ENCODE peak calls at places on chromosomes 11 and 22, in five cellular contexts. One of them, this sample, is unnamed.

GRCh38 chr11:33435201-33435600 is 178.0 kb downstream of the HIPK3 start:
- DNase-seq in stomach: no peak
- DNase-seq in AG09309: no peak
- DNase-seq in neural crest cell: no peak
- DNase-seq in dorsolateral prefrontal cortex: no peak
- DNase-seq in this sample: no peak

GRCh38 chr11:111367411-111368284 is 11.4 kb downstream of the POU2AF1 start:
- DNase-seq in neural crest cell: no peak
- DNase-seq in stomach: no peak
- DNase-seq in AG09309: no peak
- DNase-seq in dorsolateral prefrontal cortex: no peak
- DNase-seq in this sample: no peak

GRCh38 chr11:68839054-68839865 is 2.5 kb downstream of the CPT1A start:
- DNase-seq in neural crest cell: peak
- DNase-seq in AG09309: peak
- DNase-seq in dorsolateral prefrontal cortex: peak
- DNase-seq in stomach: peak
- DNase-seq in this sample: peak

GRCh38 chr11:59510917-59511589 is at the start of gene OR4D9:
- DNase-seq in stomach: no peak
- DNase-seq in AG09309: no peak
- DNase-seq in neural crest cell: no peak
- DNase-seq in dorsolateral prefrontal cortex: no peak
- DNase-seq in this sample: no peak

GRCh38 chr11:74691755-74692154 is 39.5 kb downstream of the CHRDL2 start:
- DNase-seq in dorsolateral prefrontal cortex: no peak
- DNase-seq in AG09309: no peak
- DNase-seq in stomach: no peak
- DNase-seq in neural crest cell: no peak
- DNase-seq in this sample: no peak

GRCh38 chr22:33401291-33401690 is 343.1 kb upstream of the SYN3 start:
- DNase-seq in dorsolateral prefrontal cortex: no peak
- DNase-seq in AG09309: no peak
- DNase-seq in stomach: no peak
- DNase-seq in neural crest cell: no peak
- DNase-seq in this sample: no peak

GRCh38 chr22:27997538-27997937 is 78.5 kb upstream of the PITPNB start:
- DNase-seq in dorsolateral prefrontal cortex: no peak
- DNase-seq in AG09309: no peak
- DNase-seq in stomach: no peak
- DNase-seq in neural crest cell: no peak
- DNase-seq in this sample: no peak

GRCh38 chr22:27372364-27372763 is 429.2 kb downstream of the MN1 start:
- DNase-seq in AG09309: no peak
- DNase-seq in neural crest cell: no peak
- DNase-seq in dorsolateral prefrontal cortex: no peak
- DNase-seq in stomach: no peak
- DNase-seq in this sample: peak

GRCh38 chr22:46100401-46101105 is 49.8 kb upstream of the PPARA start:
- DNase-seq in neural crest cell: no peak
- DNase-seq in stomach: no peak
- DNase-seq in AG09309: no peak
- DNase-seq in dorsolateral prefrontal cortex: no peak
- DNase-seq in this sample: no peak

GRCh38 chr22:21719024-21719423 is 16.6 kb downstream of the YPEL1 start:
- DNase-seq in AG09309: no peak
- DNase-seq in neural crest cell: no peak
- DNase-seq in dorsolateral prefrontal cortex: no peak
- DNase-seq in stomach: no peak
- DNase-seq in this sample: no peak

GRCh38 chr11:2440646-2441045 is 3.7 kb downstream of the TRPM5 start:
- DNase-seq in stomach: no peak
- DNase-seq in neural crest cell: no peak
- DNase-seq in AG09309: no peak
- DNase-seq in dorsolateral prefrontal cortex: peak
- DNase-seq in this sample: no peak

GRCh38 chr11:62885137-62885536 is 4.4 kb downstream of the SLC3A2 start:
- DNase-seq in AG09309: no peak
- DNase-seq in dorsolateral prefrontal cortex: no peak
- DNase-seq in neural crest cell: no peak
- DNase-seq in stomach: no peak
- DNase-seq in this sample: no peak

GRCh38 chr11:488579-488978 is 18.5 kb downstream of the RNH1 start:
- DNase-seq in stomach: no peak
- DNase-seq in AG09309: no peak
- DNase-seq in neural crest cell: no peak
- DNase-seq in dorsolateral prefrontal cortex: no peak
- DNase-seq in this sample: no peak

GRCh38 chr22:45305456-45306065 is 4.2 kb upstream of the FAM118A start:
- DNase-seq in AG09309: no peak
- DNase-seq in stomach: no peak
- DNase-seq in neural crest cell: no peak
- DNase-seq in dorsolateral prefrontal cortex: no peak
- DNase-seq in this sample: no peak

GRCh38 chr22:47006433-47006832 is 244.0 kb downstream of the TBC1D22A start:
- DNase-seq in stomach: no peak
- DNase-seq in neural crest cell: no peak
- DNase-seq in dorsolateral prefrontal cortex: no peak
- DNase-seq in AG09309: no peak
- DNase-seq in this sample: no peak

GRCh38 chr11:113884361-113884836 is 9.0 kb upstream of the USP28 start:
- DNase-seq in stomach: no peak
- DNase-seq in neural crest cell: no peak
- DNase-seq in dorsolateral prefrontal cortex: no peak
- DNase-seq in AG09309: no peak
- DNase-seq in this sample: no peak

GRCh38 chr11:103637250-103637649 is 399.2 kb upstream of the DDI1 start:
- DNase-seq in stomach: no peak
- DNase-seq in neural crest cell: no peak
- DNase-seq in dorsolateral prefrontal cortex: no peak
- DNase-seq in AG09309: no peak
- DNase-seq in this sample: no peak

GRCh38 chr11:11973866-11974265 is 34.6 kb downstream of the DKK3 start:
- DNase-seq in dorsolateral prefrontal cortex: no peak
- DNase-seq in AG09309: no peak
- DNase-seq in neural crest cell: no peak
- DNase-seq in stomach: peak
- DNase-seq in this sample: peak

GRCh38 chr22:19578180-19579004 is 54.2 kb upstream of the CLDN5 start:
- DNase-seq in AG09309: no peak
- DNase-seq in stomach: no peak
- DNase-seq in neural crest cell: no peak
- DNase-seq in dorsolateral prefrontal cortex: no peak
- DNase-seq in this sample: no peak

GRCh38 chr11:12029738-12030363 is 21.4 kb upstream of the DKK3 start:
- DNase-seq in stomach: no peak
- DNase-seq in dorsolateral prefrontal cortex: no peak
- DNase-seq in AG09309: no peak
- DNase-seq in neural crest cell: no peak
- DNase-seq in this sample: no peak

GRCh38 chr22:19731736-19732135 is 8.4 kb downstream of the GP1BB start:
- DNase-seq in AG09309: no peak
- DNase-seq in neural crest cell: no peak
- DNase-seq in stomach: no peak
- DNase-seq in dorsolateral prefrontal cortex: no peak
- DNase-seq in this sample: no peak

GRCh38 chr22:23066200-23067022 is 3.9 kb upstream of the GNAZ start:
- DNase-seq in AG09309: no peak
- DNase-seq in dorsolateral prefrontal cortex: peak
- DNase-seq in neural crest cell: no peak
- DNase-seq in stomach: peak
- DNase-seq in this sample: peak

GRCh38 chr11:64226507-64227051 is 505 bp downstream of the NUDT22 start:
- DNase-seq in AG09309: no peak
- DNase-seq in dorsolateral prefrontal cortex: peak
- DNase-seq in stomach: peak
- DNase-seq in neural crest cell: no peak
- DNase-seq in this sample: no peak

GRCh38 chr11:48005878-48006277 is 25.5 kb downstream of the PTPRJ start:
- DNase-seq in dorsolateral prefrontal cortex: no peak
- DNase-seq in stomach: no peak
- DNase-seq in neural crest cell: peak
- DNase-seq in AG09309: no peak
- DNase-seq in this sample: no peak

DNA sequence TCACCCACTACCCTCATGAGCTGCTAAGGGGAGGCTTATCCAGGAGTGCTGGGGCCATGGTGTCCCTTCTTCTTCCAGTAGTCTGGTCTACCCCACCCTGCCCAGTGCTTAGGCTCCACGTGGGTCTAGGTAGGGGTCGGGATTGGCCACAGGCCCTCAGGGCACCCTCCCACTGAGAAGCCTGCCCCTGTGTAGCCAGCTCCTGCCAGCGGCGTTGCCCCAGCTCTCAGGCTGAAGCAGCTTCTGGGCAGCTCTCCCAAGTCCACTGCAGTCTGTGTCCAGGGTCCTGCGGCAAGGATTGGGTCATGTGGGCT is 24.0 kb upstream of the RIC3 start:
- DNase-seq in dorsolateral prefrontal cortex: no peak
- DNase-seq in neural crest cell: no peak
- DNase-seq in stomach: no peak
- DNase-seq in AG09309: no peak
- DNase-seq in this sample: no peak
- TF ChIP-seq CTCF in dorsolateral prefrontal cortex: peak
- TF ChIP-seq CTCF in neural crest cell: no peak
- TF ChIP-seq CTCF in stomach: no peak
- TF ChIP-seq CTCF in AG09309: no peak
- TF ChIP-seq CTCF in this sample: no peak

DNA sequence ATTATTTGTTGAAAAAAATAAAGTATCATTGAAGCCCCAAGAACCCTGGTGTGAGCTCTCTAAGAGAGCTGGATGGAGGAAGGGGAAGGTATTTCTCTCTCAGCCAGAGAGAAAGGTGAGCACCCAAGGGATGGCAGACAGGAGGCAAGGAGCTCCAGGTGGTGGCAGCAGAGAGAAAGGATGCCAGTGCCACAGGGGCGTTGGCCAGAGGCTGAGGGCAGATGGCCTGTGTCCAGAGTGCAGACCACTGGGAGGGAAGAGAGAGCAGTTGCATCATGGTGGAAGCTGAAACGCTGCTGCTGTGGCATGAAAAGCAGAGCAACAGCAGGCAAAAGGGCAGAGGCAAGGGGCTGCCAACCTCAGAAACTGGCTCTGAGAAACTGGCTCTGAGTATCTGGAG is 8.5 kb downstream of the SPON1 start:
- DNase-seq in AG09309: no peak
- DNase-seq in neural crest cell: no peak
- DNase-seq in dorsolateral prefrontal cortex: no peak
- DNase-seq in stomach: peak
- DNase-seq in this sample: no peak
- TF ChIP-seq CTCF in AG09309: peak
- TF ChIP-seq CTCF in neural crest cell: no peak
- TF ChIP-seq CTCF in dorsolateral prefrontal cortex: no peak
- TF ChIP-seq CTCF in stomach: no peak
- TF ChIP-seq CTCF in this sample: no peak

GRCh38 chr11:13118194-13118593 is 109.1 kb downstream of the RASSF10 start:
- DNase-seq in neural crest cell: no peak
- DNase-seq in dorsolateral prefrontal cortex: no peak
- DNase-seq in AG09309: peak
- DNase-seq in stomach: no peak
- DNase-seq in this sample: no peak

GRCh38 chr11:13117344-13117743 is 108.2 kb downstream of the RASSF10 start:
- DNase-seq in AG09309: no peak
- DNase-seq in stomach: no peak
- DNase-seq in neural crest cell: no peak
- DNase-seq in dorsolateral prefrontal cortex: no peak
- DNase-seq in this sample: no peak

GRCh38 chr11:13116491-13116890 is 107.4 kb downstream of the RASSF10 start:
- DNase-seq in dorsolateral prefrontal cortex: no peak
- DNase-seq in neural crest cell: no peak
- DNase-seq in stomach: no peak
- DNase-seq in AG09309: no peak
- DNase-seq in this sample: no peak

GRCh38 chr11:13111813-13112130 is 102.7 kb downstream of the RASSF10 start:
- DNase-seq in stomach: no peak
- DNase-seq in dorsolateral prefrontal cortex: no peak
- DNase-seq in neural crest cell: no peak
- DNase-seq in AG09309: no peak
- DNase-seq in this sample: no peak

DNA sequence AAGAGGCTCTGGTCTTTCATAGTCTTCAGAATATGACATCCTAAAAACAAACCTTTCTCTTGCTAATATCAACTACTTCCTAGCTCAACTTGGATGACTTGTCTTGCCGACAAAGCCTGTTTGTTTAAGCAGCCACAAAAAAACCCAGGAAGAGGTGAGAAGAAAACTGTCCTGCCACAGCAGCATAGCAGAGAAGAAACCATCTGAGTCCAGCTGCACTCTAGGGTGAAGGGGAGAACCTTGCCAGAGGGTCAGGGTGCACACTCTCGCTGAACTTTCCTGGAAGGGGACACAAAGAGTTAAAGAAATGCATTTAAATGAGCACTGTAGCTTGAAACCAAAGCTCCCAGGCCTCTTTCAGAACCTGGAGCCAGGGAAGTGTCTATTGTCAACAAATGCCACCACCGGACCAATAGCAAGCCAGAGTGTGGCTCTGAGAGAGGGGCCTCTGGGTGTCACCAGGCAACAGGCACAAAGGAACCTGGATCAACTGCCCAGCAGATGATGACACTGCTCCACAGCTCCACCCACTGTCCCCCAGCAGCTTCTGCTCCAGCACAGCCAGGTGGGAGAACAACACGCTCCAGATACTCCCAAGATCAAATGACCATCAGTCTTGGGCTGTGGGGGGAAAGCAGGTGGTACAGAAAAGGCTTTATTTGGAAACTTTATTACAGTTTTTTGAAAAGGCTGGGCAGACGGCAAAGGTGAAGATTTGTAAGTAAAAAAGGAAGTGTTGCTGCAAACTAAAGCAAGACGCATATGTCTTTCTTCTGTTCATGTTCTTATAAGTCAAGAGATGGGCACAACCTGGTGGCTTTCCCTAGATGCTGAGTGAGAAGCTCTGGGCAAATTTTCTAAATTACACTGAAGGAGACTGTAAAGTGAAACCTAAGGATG is 105.7 kb downstream of the RASSF10 start:
- DNase-seq in stomach: peak
- DNase-seq in neural crest cell: peak
- DNase-seq in dorsolateral prefrontal cortex: no peak
- DNase-seq in AG09309: no peak
- DNase-seq in this sample: no peak
- TF ChIP-seq CTCF in stomach: no peak
- TF ChIP-seq CTCF in neural crest cell: no peak
- TF ChIP-seq CTCF in dorsolateral prefrontal cortex: peak
- TF ChIP-seq CTCF in AG09309: no peak
- TF ChIP-seq CTCF in this sample: no peak

GRCh38 chr11:57323503-57324153 is 1.1 kb downstream of the TNKS1BP1 start:
- DNase-seq in stomach: no peak
- DNase-seq in neural crest cell: no peak
- DNase-seq in dorsolateral prefrontal cortex: no peak
- DNase-seq in AG09309: no peak
- DNase-seq in this sample: no peak

GRCh38 chr11:57324154-57324885 is 432 bp downstream of the TNKS1BP1 start:
- DNase-seq in AG09309: no peak
- DNase-seq in stomach: peak
- DNase-seq in dorsolateral prefrontal cortex: no peak
- DNase-seq in neural crest cell: peak
- DNase-seq in this sample: peak

GRCh38 chr11:57321996-57322880 is 2.5 kb downstream of the TNKS1BP1 start:
- DNase-seq in neural crest cell: peak
- DNase-seq in AG09309: peak
- DNase-seq in stomach: peak
- DNase-seq in dorsolateral prefrontal cortex: peak
- DNase-seq in this sample: peak

GRCh38 chr11:57321388-57321995 is 3.3 kb downstream of the TNKS1BP1 start:
- DNase-seq in neural crest cell: no peak
- DNase-seq in dorsolateral prefrontal cortex: no peak
- DNase-seq in AG09309: no peak
- DNase-seq in stomach: peak
- DNase-seq in this sample: no peak

GRCh38 chr11:57322881-57323467 is 1.8 kb downstream of the TNKS1BP1 start:
- DNase-seq in dorsolateral prefrontal cortex: no peak
- DNase-seq in neural crest cell: no peak
- DNase-seq in stomach: no peak
- DNase-seq in AG09309: no peak
- DNase-seq in this sample: no peak
- TF ChIP-seq CTCF in dorsolateral prefrontal cortex: no peak
- TF ChIP-seq CTCF in neural crest cell: no peak
- TF ChIP-seq CTCF in stomach: no peak
- TF ChIP-seq CTCF in AG09309: no peak
- TF ChIP-seq CTCF in this sample: no peak

This sample was measured in osteocyte.